ENCODE peak calls at places on chromosome 22, in five cellular contexts. A is lower leg skin, J is cardiac muscle cell, Z is tibial nerve, K is DND-41. V is an unnamed sample.

GRCh38 chr22:38305481-38306448 is 11.5 kb downstream of the CSNK1E start:
- DNase-seq in A (no peak), Z (no peak), K (no peak), J (no peak), V (no peak)

GRCh38 chr22:40396882-40397281 is 26.5 kb downstream of the SGSM3 start:
- DNase-seq in Z (no peak), J (no peak), K (no peak), A (peak; percentile 70), V (no peak)

GRCh38 chr22:33757041-33757440 is 163.2 kb downstream of the LARGE1 start:
- DNase-seq in Z (no peak), J (no peak), A (no peak), K (no peak), V (no peak)

GRCh38 chr22:38135133-38135706 is 24.7 kb upstream of the BAIAP2L2 start:
- DNase-seq in Z (no peak), J (no peak), A (peak; percentile 82), K (no peak), V (no peak)

GRCh38 chr22:27880778-27881394 is 38.2 kb downstream of the PITPNB start:
- DNase-seq in Z (no peak), J (peak; percentile 75), A (no peak), K (peak; percentile 28), V (no peak)

GRCh38 chr22:44357296-44357961 is 44.7 kb upstream of the SHISAL1 start:
- DNase-seq in K (no peak), A (peak; percentile 66), J (no peak), Z (no peak), V (no peak)

GRCh38 chr22:32979606-32980005 is 78.6 kb downstream of the SYN3 start:
- DNase-seq in K (no peak), J (no peak), A (peak; percentile 8), Z (no peak), V (no peak)

GRCh38 chr22:49564666-49565515 is 262.8 kb downstream of the BRD1 start:
- DNase-seq in Z (no peak), K (no peak), A (no peak), J (no peak), V (no peak)

GRCh38 chr22:47287516-47287915 is 525.1 kb downstream of the TBC1D22A start:
- DNase-seq in J (no peak), K (no peak), A (no peak), Z (no peak), V (no peak)

GRCh38 chr22:46087336-46087690 is 63.0 kb upstream of the PPARA start:
- DNase-seq in J (no peak), A (no peak), K (no peak), Z (no peak), V (no peak)
- H3K4me3 ChIP-seq in J (no peak overlapping the region), A (no peak overlapping the region), K (no peak overlapping the region), Z (peak overlapping the region; percentile 4), V (no peak overlapping the region)

GRCh38 chr22:19722915-19723164 is 499 bp upstream of the GP1BB start:
- DNase-seq in K (no peak), Z (no peak), A (no peak), J (no peak), V (no peak)
- H3K4me3 ChIP-seq in K (no peak overlapping the region), Z (no peak overlapping the region), A (no peak overlapping the region), J (no peak overlapping the region), V (no peak overlapping the region)

DNA sequence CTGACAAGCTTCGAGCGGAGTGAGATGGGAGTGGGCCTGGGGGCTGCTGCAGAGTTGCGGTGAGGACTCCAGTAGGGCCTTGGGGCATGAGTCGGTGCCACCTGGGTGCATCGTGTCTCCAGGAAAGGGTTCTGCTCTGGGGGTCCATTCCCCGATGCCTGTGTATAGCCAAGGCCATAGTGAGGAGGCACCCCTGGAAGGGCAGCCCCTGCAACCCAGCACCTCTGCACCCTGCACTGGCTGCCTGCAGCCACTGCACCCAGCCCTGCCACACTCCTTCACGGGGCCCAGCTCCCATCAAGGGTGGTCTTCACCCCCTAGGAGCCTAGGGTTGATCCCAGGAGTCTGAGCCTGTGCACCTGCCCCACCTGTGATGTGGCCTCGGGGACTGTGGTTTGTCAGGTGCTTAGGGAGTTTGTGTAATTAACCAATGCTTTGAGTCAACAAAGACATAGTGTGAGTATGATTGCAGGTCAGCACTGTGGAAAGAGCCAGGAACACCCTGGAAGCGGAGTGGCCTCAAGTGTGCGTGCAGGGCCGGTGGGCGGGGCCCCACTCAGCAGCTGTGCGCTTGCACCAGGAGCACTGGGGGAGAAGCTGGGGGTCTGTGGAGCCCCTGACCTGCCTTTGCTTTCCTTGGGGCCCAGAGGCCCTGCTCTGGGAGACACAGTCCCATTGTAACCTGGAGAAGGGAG is 1299.3 kb downstream of the BRD1 start:
- DNase-seq in J (no peak), A (no peak), K (no peak), Z (no peak), V (no peak)
- H3K4me3 ChIP-seq in J (no peak overlapping the region), A (no peak overlapping the region), K (no peak overlapping the region), Z (no peak overlapping the region), V (no peak overlapping the region)

DNA sequence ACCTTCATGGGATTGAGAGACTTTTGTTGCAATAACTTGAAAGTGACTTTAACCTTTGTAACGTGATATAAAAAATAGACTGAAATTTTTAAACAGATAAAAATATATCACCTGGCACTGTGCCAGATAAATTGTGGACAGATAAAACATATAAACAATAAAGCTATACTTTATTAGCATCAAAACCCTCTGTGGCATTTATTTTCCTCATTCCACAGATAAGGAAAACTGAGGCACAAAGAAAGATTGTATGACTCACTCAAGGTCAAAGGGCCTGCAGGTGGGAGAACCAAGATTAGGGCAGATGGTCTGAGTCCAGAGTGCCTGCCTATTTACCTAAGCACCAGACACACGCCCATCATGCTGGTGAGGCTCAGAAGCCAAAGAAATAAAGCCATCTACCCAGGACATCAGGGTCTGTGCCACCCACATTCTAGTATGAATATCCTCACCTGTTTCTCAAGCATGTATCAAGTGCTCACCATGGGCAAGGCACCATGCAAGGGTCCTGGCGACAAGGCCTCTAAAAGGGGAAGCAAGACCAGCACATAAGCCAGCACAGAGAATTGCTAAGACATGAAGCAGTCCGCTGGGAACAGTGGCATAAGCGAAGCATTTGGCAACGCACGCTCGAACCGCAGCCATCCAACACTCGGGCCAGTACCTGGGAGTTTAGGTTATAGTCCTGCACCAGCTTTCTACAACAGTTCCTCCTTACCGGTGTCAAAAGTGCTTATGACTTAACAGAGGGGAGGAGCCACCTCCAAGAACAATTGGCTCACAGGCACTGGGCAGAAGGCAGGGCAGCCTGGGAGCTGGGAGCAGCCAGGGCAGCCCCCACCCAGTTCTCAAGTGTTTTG is 17.6 kb downstream of the MYH9 start:
- DNase-seq in Z (no peak), K (no peak), J (peak; percentile 77), A (no peak), V (no peak)
- H3K4me3 ChIP-seq in Z (peak overlapping the region; percentile 19), K (no peak overlapping the region), J (no peak overlapping the region), A (no peak overlapping the region), V (peak overlapping the region; percentile 43)

GRCh38 chr22:17846326-17846992 is 72.2 kb upstream of the BID start:
- DNase-seq in J (no peak), K (no peak), A (no peak), Z (no peak), V (no peak)

GRCh38 chr22:17845340-17845739 is 71.1 kb upstream of the BID start:
- DNase-seq in K (no peak), Z (no peak), J (no peak), A (no peak), V (no peak)

GRCh38 chr22:17847360-17848078 is 73.2 kb upstream of the BID start:
- DNase-seq in A (no peak), Z (no peak), K (no peak), J (no peak), V (no peak)

GRCh38 chr22:17844150-17844549 is 69.9 kb upstream of the BID start:
- DNase-seq in J (no peak), Z (no peak), A (no peak), K (no peak), V (no peak)

DNA sequence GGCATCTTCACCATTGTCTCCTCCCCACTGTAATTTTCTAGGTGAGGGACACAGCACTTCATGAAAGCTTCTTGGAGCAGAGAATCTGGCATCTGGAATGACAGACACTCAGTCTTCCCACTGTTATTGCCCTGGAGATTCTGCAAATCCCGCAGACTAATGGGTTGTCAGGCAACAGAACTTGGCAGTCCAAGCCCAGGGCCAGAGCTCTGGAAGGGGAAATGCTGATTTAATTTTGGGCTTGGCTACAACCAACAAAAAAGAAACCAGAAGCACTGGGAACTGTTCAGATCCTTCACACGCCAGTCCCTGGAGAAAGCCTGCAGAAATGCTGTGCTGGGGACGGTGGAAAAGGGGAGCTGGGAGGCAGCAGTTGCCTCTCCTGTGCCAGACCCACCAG is 71.5 kb upstream of the BID start:
- DNase-seq in A (no peak), J (no peak), K (no peak), Z (no peak), V (no peak)
- H3K4me3 ChIP-seq in A (no peak overlapping the region), J (no peak overlapping the region), K (no peak overlapping the region), Z (no peak overlapping the region), V (no peak overlapping the region)

GRCh38 chr22:17575151-17575550 is 11.9 kb downstream of the SLC25A18 start:
- DNase-seq in K (no peak), Z (no peak), A (no peak), J (no peak), V (no peak)

GRCh38 chr22:17569971-17570511 is 6.7 kb downstream of the SLC25A18 start:
- DNase-seq in Z (no peak), K (no peak), A (no peak), J (peak; percentile 34), V (no peak)

GRCh38 chr22:17575681-17576080 is 12.4 kb downstream of the SLC25A18 start:
- DNase-seq in K (no peak), A (no peak), J (no peak), Z (no peak), V (no peak)

GRCh38 chr22:17566776-17567175 is 3.5 kb downstream of the SLC25A18 start:
- DNase-seq in Z (no peak), A (no peak), J (no peak), K (no peak), V (no peak)

DNA sequence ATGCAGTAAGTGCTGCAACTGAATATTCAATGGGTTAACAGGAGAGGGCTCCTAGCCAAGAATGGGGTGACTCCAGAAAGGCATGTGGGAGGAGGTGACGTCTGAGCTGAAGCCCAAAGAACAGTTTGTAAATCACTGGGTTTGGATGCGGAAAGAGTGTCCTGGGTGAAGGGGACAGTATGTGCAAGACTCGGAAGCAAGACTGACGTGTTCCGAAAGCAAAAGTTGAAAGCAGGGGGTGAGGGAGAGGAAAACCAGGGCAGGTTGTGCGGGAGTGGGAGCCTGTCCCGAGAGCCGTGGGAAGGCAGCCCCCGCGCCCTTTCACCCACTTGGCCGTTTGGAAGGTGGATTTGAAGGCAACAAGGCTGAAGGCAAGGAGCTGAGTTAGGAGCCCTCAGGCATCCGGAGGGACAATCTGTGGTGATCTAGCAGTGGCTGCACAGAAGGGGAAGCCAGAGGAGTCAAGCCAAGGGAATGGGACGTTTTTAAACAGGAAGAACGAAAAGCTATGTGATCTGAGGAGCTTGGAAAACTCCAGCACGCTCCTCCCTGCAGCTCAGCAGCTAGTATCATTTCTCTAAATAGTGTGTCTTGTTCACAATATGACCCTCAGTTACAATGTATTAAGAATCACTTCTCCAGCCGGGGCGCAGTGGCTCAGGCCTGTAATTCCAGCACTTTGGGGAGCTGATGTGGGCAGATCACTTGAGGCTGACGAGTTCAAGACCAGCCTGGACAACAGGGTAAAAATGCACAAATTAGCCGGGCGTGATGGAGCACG is 7.7 kb downstream of the SLC25A18 start:
- DNase-seq in A (peak; percentile 93), J (peak; percentile 17), Z (peak; percentile 33), K (no peak), V (no peak)
- H3K4me3 ChIP-seq in A (no peak overlapping the region), J (no peak overlapping the region), Z (peak overlapping the region; percentile 10), K (no peak overlapping the region), V (no peak overlapping the region)